ENCODE peak calls at places on chromosomes 5 and 9, in six cellular contexts. A is stomach, V is endodermal cell, Q is ovary, Z is tibial artery, C is pancreas. T is an unnamed sample.

GRCh38 chr9:92247981-92248380 is 45.5 kb downstream of the IARS1 start:
- DNase-seq in Q (no peak), Z (no peak), A (no peak), V (no peak), C (no peak), T (no peak)

GRCh38 chr9:24545285-24545684 is 412 bp downstream of the IZUMO3 start:
- DNase-seq in A (no peak), C (no peak), Q (no peak), V (peak; percentile 65), Z (no peak), T (no peak)

GRCh38 chr9:114317665-114318357 is 5.1 kb upstream of the ORM1 start:
- DNase-seq in V (no peak), A (no peak), Z (no peak), Q (no peak), C (no peak), T (no peak)

GRCh38 chr5:112886975-112887374 is 25.9 kb downstream of the SRP19 start:
- DNase-seq in A (no peak), C (no peak), Z (no peak), V (no peak), Q (no peak), T (no peak)

GRCh38 chr5:178113841-178114324 is 551 bp downstream of the N4BP3 start:
- DNase-seq in C (no peak), Q (no peak), V (no peak), A (no peak), Z (no peak), T (no peak)

GRCh38 chr9:127187231-127187956 is 65.0 kb upstream of the ANGPTL2 start:
- DNase-seq in A (peak; percentile 60), C (no peak), V (no peak), Q (peak; percentile 82), Z (peak; percentile 91), T (no peak)

GRCh38 chr5:41087461-41087860 is 16.3 kb upstream of the MROH2B start:
- DNase-seq in Z (no peak), A (no peak), Q (no peak), V (no peak), C (no peak), T (no peak)

GRCh38 chr5:133399247-133399891 is 213.0 kb downstream of the FSTL4 start:
- DNase-seq in A (no peak), C (no peak), Q (no peak), Z (no peak), V (peak; percentile 29), T (no peak)

GRCh38 chr5:176446884-176447537 is 1.2 kb upstream of the FAF2 start:
- DNase-seq in C (peak; percentile 23), Z (peak; percentile 26), V (peak; percentile 69), Q (peak; percentile 30), A (no peak), T (peak; percentile 27)

GRCh38 chr5:176447538-176447981 is 625 bp upstream of the FAF2 start:
- DNase-seq in A (no peak), C (no peak), Z (no peak), Q (no peak), V (no peak), T (no peak)

GRCh38 chr5:176447982-176448608 is at the start of gene FAF2:
- DNase-seq in Z (peak; percentile 96), Q (peak; percentile 96), A (peak; percentile 98), V (peak; percentile 100), C (peak; percentile 95), T (peak; percentile 100)

GRCh38 chr5:176454724-176455394 is 6.7 kb downstream of the FAF2 start:
- DNase-seq in C (no peak), Q (no peak), V (no peak), A (no peak), Z (no peak), T (no peak)

GRCh38 chr5:176450077-176450476 is 1.9 kb downstream of the FAF2 start:
- DNase-seq in Q (no peak), Z (no peak), C (no peak), A (no peak), V (no peak), T (no peak)
- H3K27ac ChIP-seq in Q (no peak overlapping the region), Z (no peak overlapping the region), C (no peak overlapping the region), A (no peak overlapping the region), V (no peak overlapping the region), T (no peak overlapping the region)

DNA sequence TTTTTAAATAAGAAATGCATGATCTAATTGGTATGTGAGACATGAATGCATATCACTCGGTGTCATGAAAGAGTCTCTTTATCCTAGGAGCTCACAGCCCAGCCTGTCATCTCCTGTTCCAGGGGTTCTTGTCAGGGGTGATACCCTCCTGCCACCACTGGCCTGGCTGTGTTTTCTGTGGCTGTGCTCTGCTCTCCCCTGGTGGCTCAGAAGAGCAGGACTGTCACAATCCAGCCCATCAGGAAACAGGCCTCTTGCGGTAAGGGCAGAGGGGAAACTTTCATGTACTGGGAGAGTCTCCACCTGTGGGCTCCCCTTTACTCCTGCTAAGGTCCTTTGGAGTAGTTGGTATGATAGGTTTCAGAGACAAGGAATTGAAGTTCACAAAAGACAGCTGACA is 240.2 kb upstream of the GLRA1 start:
- DNase-seq in A (no peak), Z (no peak), Q (no peak), C (no peak), V (peak; percentile 76), T (no peak)
- H3K4me3 ChIP-seq in A (no peak overlapping the region), Z (no peak overlapping the region), Q (no peak overlapping the region), C (no peak overlapping the region), V (no peak overlapping the region), T (no peak overlapping the region)

GRCh38 chr5:179733764-179734126 is 1.1 kb downstream of the MAML1 start:
- DNase-seq in V (no peak), Q (no peak), C (no peak), Z (no peak), A (no peak), T (no peak)
- H3K4me1 ChIP-seq in V (no peaks in the 10 kb centered on the region), Q (peaks cover 13% of the 10 kb centered on the region), C (peaks cover 38% of the 10 kb centered on the region), Z (peaks cover 41% of the 10 kb centered on the region), A (peaks cover 65% of the 10 kb centered on the region), T (peaks cover 45% of the 10 kb centered on the region)

GRCh38 chr5:170746952-170747340 is 36.6 kb upstream of the GABRP start:
- DNase-seq in C (no peak), Z (no peak), Q (no peak), A (no peak), V (peak; percentile 44), T (no peak)
- H3K27ac ChIP-seq in C (peak overlapping the region; percentile 13), Z (no peak overlapping the region), Q (no peak overlapping the region), A (no peak overlapping the region), V (peak overlapping the region; percentile 51), T (no peak overlapping the region)

GRCh38 chr9:132583584-132584304 is 1.3 kb downstream of the BARHL1 start:
- DNase-seq in V (no peak), Q (no peak), A (no peak), C (no peak), Z (no peak), T (no peak)

GRCh38 chr9:132579427-132579798 is 3.0 kb upstream of the BARHL1 start:
- DNase-seq in A (no peak), Q (no peak), V (no peak), C (no peak), Z (no peak), T (no peak)

GRCh38 chr9:132582786-132583583 is 579 bp downstream of the BARHL1 start:
- DNase-seq in C (no peak), Q (no peak), Z (no peak), V (no peak), A (no peak), T (no peak)

GRCh38 chr9:132584616-132585560 is 2.5 kb downstream of the BARHL1 start:
- DNase-seq in V (peak; percentile 65), C (no peak), Q (no peak), Z (no peak), A (no peak), T (no peak)

DNA sequence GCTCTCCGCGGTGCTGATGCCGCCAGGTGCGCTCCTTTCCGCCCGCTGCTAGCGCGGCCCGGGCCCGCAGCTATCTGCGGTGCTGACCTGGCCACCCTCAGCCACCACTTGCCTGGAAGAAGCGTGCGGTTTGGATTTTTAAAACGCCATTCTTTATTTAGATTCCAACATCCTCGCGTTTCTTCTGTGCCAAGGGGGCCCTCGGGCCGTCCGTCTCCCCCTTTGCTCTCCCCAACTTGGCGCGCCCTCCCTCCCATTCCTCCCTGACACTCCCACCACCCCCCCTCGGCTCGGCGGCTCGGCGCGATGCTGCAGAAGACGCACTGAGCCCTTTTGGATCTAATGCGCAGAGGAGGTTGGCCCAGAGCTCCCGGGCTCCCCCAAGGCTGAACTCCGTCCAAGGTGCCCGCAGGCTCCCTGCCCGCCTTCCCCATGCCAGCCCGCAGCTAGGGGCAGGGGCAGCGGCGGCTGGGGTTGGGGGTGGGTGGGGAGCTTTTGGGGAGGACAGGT is at the start of gene BARHL1:
- DNase-seq in A (no peak), V (no peak), Z (no peak), Q (no peak), C (no peak), T (no peak)
- H3K4me3 ChIP-seq in A (peak within 1 kb of the TSS; percentile 47), V (peak within 1 kb of the TSS; percentile 49), Z (peak within 1 kb of the TSS; percentile 34), Q (peak within 1 kb of the TSS; percentile 13), C (no peak within 1 kb of the TSS), T (peak within 1 kb of the TSS; percentile 54)

GRCh38 chr5:32320576-32320975 is 7.8 kb upstream of the MTMR12 start:
- DNase-seq in Z (no peak), V (no peak), C (no peak), A (no peak), Q (no peak), T (no peak)
- H3K4me1 ChIP-seq in Z (no peaks in the 10 kb centered on the region), V (no peaks in the 10 kb centered on the region), C (no peaks in the 10 kb centered on the region), A (no peaks in the 10 kb centered on the region), Q (peaks cover 2% of the 10 kb centered on the region), T (no peaks in the 10 kb centered on the region)

GRCh38 chr5:119347574-119347973 is 8.2 kb upstream of the TNFAIP8 start:
- DNase-seq in C (no peak), Z (no peak), A (no peak), Q (no peak), V (no peak), T (no peak)
- H3K27ac ChIP-seq in C (no peak overlapping the region), Z (no peak overlapping the region), A (no peak overlapping the region), Q (no peak overlapping the region), V (no peak overlapping the region), T (no peak overlapping the region)